ENCODE peak calls at places on chromosomes 5 and 9, in eight cellular contexts. C is IMR-90; U is CD4-positive, CD25-positive, alpha-beta regulatory T cell; F is transverse colon; V is lower lobe of right lung; R is neural progenitor cell; D is CD4-positive, alpha-beta memory T cell; B is upper lobe of right lung. X is an unnamed sample. For H3K27me3 and H3K36me3, the result is how much of the 10 kb centered on the place peaks cover.

GRCh38 chr9:90983394-90983793 is 181.8 kb downstream of the SYK start:
- DNase-seq in C (no peak), U (no peak), F (no peak), V (no peak), R (no peak), D (no peak), B (no peak), X (no peak)

GRCh38 chr5:165325201-165325600 is 1819.8 kb downstream of the MAT2B start:
- DNase-seq in C (peak), U (no peak), F (no peak), V (no peak), R (no peak), D (no peak), B (no peak), X (no peak)

GRCh38 chr5:44536650-44537260 is 147.5 kb upstream of the FGF10 start:
- DNase-seq in C (peak), U (no peak), F (no peak), V (no peak), R (peak), D (no peak), B (no peak), X (peak)

GRCh38 chr9:19975499-19975898 is 186.7 kb upstream of the SLC24A2 start:
- DNase-seq in C (no peak), U (no peak), F (no peak), V (no peak), R (no peak), D (no peak), B (no peak), X (no peak)

GRCh38 chr9:71506821-71507220 is 261.5 kb downstream of the CEMIP2 start:
- DNase-seq in C (peak), U (no peak), F (peak), V (no peak), R (no peak), D (no peak), B (no peak), X (no peak)

GRCh38 chr5:11905209-11905608 is 963 bp upstream of the CTNND2 start:
- DNase-seq in C (no peak), U (no peak), F (no peak), V (no peak), R (peak), D (no peak), B (no peak), X (no peak)

GRCh38 chr5:168765220-168766037 is 186.3 kb upstream of the PANK3 start:
- DNase-seq in C (no peak), U (no peak), F (no peak), V (no peak), R (no peak), D (no peak), B (no peak), X (no peak)

GRCh38 chr5:62083661-62084060 is 222.3 kb upstream of the KIF2A start:
- DNase-seq in C (no peak), U (no peak), F (no peak), V (no peak), R (no peak), D (no peak), B (no peak), X (no peak)

GRCh38 chr5:79642210-79642609 is 30.0 kb downstream of the TENT2 start:
- DNase-seq in C (peak), U (no peak), F (no peak), V (no peak), R (no peak), D (no peak), B (no peak), X (no peak)
- H3K4me3 ChIP-seq in C (no peak), U (no peak), F (no peak), V (no peak), R (no peak), D (no peak), B (no peak), X (no peak)

GRCh38 chr5:6309949-6310348 is 68.4 kb downstream of the MED10 start:
- DNase-seq in C (no peak), U (no peak), F (no peak), V (no peak), R (no peak), D (no peak), B (no peak), X (no peak)
- H3K27me3 ChIP-seq in C (under half), U (under half), F (under half), V (under half), R (half or more), D (under half), B (under half), X (under half)

DNA sequence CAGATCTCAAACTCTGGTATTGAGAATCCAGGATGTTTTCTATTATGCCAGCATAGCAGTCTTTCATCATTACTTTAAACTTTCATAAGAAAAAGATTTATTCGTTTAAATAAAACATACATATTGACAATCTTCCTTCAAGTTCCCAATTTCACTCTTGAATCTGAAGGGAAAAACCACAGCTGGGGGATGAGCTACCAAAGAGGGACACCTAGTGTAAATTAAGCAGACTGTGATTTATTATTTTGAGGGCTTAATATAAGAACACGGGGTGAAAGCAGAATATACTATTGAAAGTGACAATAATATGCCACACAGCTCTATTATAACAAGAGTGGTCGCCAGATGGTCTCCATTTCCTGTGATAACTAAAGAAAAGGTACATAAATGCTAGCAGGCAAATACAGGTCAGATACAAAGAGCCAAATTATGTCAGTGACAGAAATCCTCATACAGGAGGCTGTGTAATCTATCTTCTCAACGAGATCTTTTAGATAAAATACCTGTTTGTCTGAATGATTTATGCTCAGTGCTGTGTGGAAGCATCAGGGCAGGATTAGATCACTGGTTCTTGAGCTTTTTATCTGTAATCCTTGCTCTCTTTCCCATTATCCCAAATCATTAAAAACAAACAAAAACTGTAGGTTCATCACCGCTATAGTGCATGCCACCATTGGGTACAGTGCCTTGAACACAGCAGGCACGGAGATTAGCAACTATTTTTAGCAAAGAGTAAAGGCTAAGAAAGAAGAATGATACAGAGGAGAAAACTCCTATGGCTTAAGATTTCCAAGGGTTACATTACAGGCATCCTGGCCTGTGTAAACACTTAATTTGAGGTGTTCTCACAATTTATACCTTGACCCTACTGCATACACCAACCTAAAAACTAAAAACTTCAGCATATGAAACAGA is 116.6 kb downstream of the DROSHA start:
- DNase-seq in C (no peak), U (no peak), F (no peak), V (no peak), R (no peak), D (no peak), B (no peak), X (peak)
- H3K36me3 ChIP-seq in C (under half), U (half or more), F (under half), V (half or more), R (under half), D (under half), B (half or more), X (half or more)

GRCh38 chr9:27414215-27414731 is 109.8 kb upstream of the IFNK start:
- DNase-seq in C (no peak), U (no peak), F (peak), V (peak), R (no peak), D (no peak), B (no peak), X (no peak)

GRCh38 chr9:27408523-27408922 is 111.6 kb upstream of the EQTN start:
- DNase-seq in C (no peak), U (no peak), F (no peak), V (no peak), R (no peak), D (no peak), B (no peak), X (no peak)

GRCh38 chr9:27413507-27414214 is 110.4 kb upstream of the IFNK start:
- DNase-seq in C (no peak), U (no peak), F (no peak), V (no peak), R (no peak), D (no peak), B (no peak), X (no peak)

GRCh38 chr9:27412081-27412480 is 112.0 kb upstream of the IFNK start:
- DNase-seq in C (no peak), U (no peak), F (no peak), V (no peak), R (no peak), D (no peak), B (no peak), X (no peak)

DNA sequence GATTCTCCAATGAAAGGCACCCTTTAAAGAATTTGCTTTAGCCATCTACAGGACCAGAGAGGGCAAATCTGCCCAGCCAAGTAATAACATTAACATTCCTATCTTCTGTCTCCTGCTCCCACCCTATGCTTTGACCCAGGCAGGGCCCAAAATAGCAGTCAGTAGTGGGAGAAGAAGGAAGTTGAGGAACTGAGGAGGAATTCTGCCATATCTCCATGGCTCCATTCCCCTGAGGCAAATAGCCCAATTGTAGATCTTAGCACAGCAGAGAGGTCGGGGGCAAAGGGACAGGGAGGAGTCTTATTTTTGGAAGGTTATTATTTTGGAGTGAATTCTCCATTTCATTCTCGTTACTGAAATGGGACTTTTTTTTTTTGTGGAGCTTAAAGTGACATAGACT is 111.1 kb upstream of the IFNK start:
- DNase-seq in C (no peak), U (no peak), F (no peak), V (no peak), R (no peak), D (no peak), B (no peak), X (no peak)
- H3K4me3 ChIP-seq in C (no peak), U (no peak), F (no peak), V (peak), R (no peak), D (no peak), B (peak), X (no peak)

GRCh38 chr5:75744355-75744754 is 27.1 kb upstream of the POC5 start:
- DNase-seq in C (no peak), U (no peak), F (no peak), V (no peak), R (no peak), D (no peak), B (no peak), X (no peak)
- H3K27me3 ChIP-seq in C (under half), U (under half), F (under half), V (under half), R (under half), D (under half), B (under half), X (under half)